ENCODE peak calls at places on chromosomes 7 and 10, in eight cellular contexts. D, X, Y, H, P, F, W and N are unnamed samples.

GRCh38 chr10:119001717-119002500 is 27.6 kb upstream of the NANOS1 start:
- DNase-seq in D (no peak), X (no peak), Y (no peak), H (no peak), P (no peak), F (no peak), W (no peak), N (no peak)

GRCh38 chr10:125025341-125025740 is 83.4 kb downstream of the ZRANB1 start:
- DNase-seq in D (no peak), X (no peak), Y (no peak), H (no peak), P (no peak), F (peak), W (no peak), N (no peak)

GRCh38 chr7:151428393-151429231 is 11.3 kb downstream of the CRYGN start:
- DNase-seq in D (no peak), X (no peak), Y (peak), H (no peak), P (no peak), F (no peak), W (no peak), N (no peak)

GRCh38 chr10:71212249-71213126 is at the start of gene UNC5B:
- DNase-seq in D (no peak), X (peak), Y (peak), H (peak), P (peak), F (peak), W (no peak), N (peak)

GRCh38 chr10:60955321-60955720 is 11.3 kb upstream of the RHOBTB1 start:
- DNase-seq in D (no peak), X (no peak), Y (no peak), H (no peak), P (no peak), F (no peak), W (no peak), N (no peak)

GRCh38 chr10:112330154-112330553 is 43.8 kb upstream of the ACSL5 start:
- DNase-seq in D (no peak), X (no peak), Y (no peak), H (no peak), P (no peak), F (no peak), W (peak), N (peak)

GRCh38 chr7:21580073-21580521 is 37.3 kb downstream of the DNAH11 start:
- DNase-seq in D (no peak), X (no peak), Y (no peak), H (no peak), P (no peak), F (peak), W (no peak), N (no peak)

GRCh38 chr10:85857791-85858190 is 508.8 kb downstream of the GRID1 start:
- DNase-seq in D (no peak), X (no peak), Y (no peak), H (no peak), P (no peak), F (no peak), W (no peak), N (no peak)

GRCh38 chr7:48285365-48285764 is 114.1 kb downstream of the ABCA13 start:
- DNase-seq in D (no peak), X (no peak), Y (no peak), H (peak), P (no peak), F (peak), W (no peak), N (no peak)

GRCh38 chr7:151448261-151449252 is 8.6 kb upstream of the CRYGN start:
- DNase-seq in D (no peak), X (peak), Y (peak), H (peak), P (peak), F (no peak), W (peak), N (peak)

GRCh38 chr10:58653139-58653538 is 140.5 kb downstream of the BICC1 start:
- DNase-seq in D (no peak), X (no peak), Y (no peak), H (no peak), P (no peak), F (no peak), W (no peak), N (no peak)

GRCh38 chr7:122457325-122457724 is 152.8 kb upstream of the FEZF1 start:
- DNase-seq in D (no peak), X (no peak), Y (no peak), H (no peak), P (no peak), F (no peak), W (no peak), N (no peak)

GRCh38 chr10:58017719-58018367 is 249.9 kb downstream of the IPMK start:
- DNase-seq in D (peak), X (no peak), Y (no peak), H (no peak), P (no peak), F (peak), W (no peak), N (no peak)

GRCh38 chr10:119428789-119429188 is 113.7 kb downstream of the RGS10 start:
- DNase-seq in D (peak), X (no peak), Y (no peak), H (no peak), P (no peak), F (no peak), W (peak), N (no peak)

GRCh38 chr7:149866817-149867447 is 6.8 kb upstream of the ATP6V0E2 start:
- DNase-seq in D (no peak), X (no peak), Y (no peak), H (peak), P (no peak), F (peak), W (no peak), N (no peak)

GRCh38 chr10:62582098-62582705 is 208.0 kb downstream of the ZNF365 start:
- DNase-seq in D (no peak), X (no peak), Y (no peak), H (no peak), P (no peak), F (no peak), W (no peak), N (no peak)

GRCh38 chr7:159075563-159076238 is 69.0 kb downstream of the VIPR2 start:
- DNase-seq in D (no peak), X (no peak), Y (no peak), H (no peak), P (no peak), F (no peak), W (no peak), N (no peak)

GRCh38 chr10:49139000-49139865 is 5.4 kb upstream of the FAM170B start:
- DNase-seq in D (no peak), X (no peak), Y (no peak), H (no peak), P (no peak), F (peak), W (no peak), N (no peak)

GRCh38 chr7:55570939-55571338 is 1.4 kb downstream of the VOPP1 start:
- DNase-seq in D (peak), X (no peak), Y (no peak), H (no peak), P (no peak), F (peak), W (peak), N (no peak)

GRCh38 chr7:24381919-24382505 is 98.0 kb downstream of the NPY start:
- DNase-seq in D (no peak), X (no peak), Y (peak), H (no peak), P (no peak), F (no peak), W (peak), N (no peak)

GRCh38 chr7:51316666-51317581 is at the start of gene COBL:
- DNase-seq in D (no peak), X (no peak), Y (peak), H (no peak), P (no peak), F (no peak), W (peak), N (peak)

GRCh38 chr10:72425133-72425532 is 70.4 kb upstream of the DNAJB12 start:
- DNase-seq in D (no peak), X (no peak), Y (no peak), H (no peak), P (no peak), F (no peak), W (peak), N (no peak)

GRCh38 chr10:112490543-112490942 is 43.5 kb downstream of the VTI1A start:
- DNase-seq in D (no peak), X (no peak), Y (no peak), H (no peak), P (no peak), F (no peak), W (no peak), N (no peak)

GRCh38 chr10:33381897-33382578 is 47.6 kb upstream of the NRP1 start:
- DNase-seq in D (no peak), X (no peak), Y (no peak), H (no peak), P (no peak), F (peak), W (no peak), N (no peak)

GRCh38 chr10:71242621-71243009 is 30.2 kb downstream of the UNC5B start:
- DNase-seq in D (no peak), X (no peak), Y (no peak), H (no peak), P (no peak), F (no peak), W (no peak), N (no peak)

GRCh38 chr7:30838008-30838407 is 66.8 kb downstream of the MINDY4 start:
- DNase-seq in D (no peak), X (no peak), Y (no peak), H (no peak), P (no peak), F (no peak), W (no peak), N (no peak)